ENCODE peak calls at places on chromosomes 7 and 10, in ten cellular contexts. B is stomach, T is Panc1, P is esophagus muscularis mucosa, Y is GM23338, H is endothelial cell of umbilical vein, R is HCT116, V is suprapubic skin, N is transverse colon, Z is SK-N-SH. S is an unnamed sample.

GRCh38 chr10:37379991-37380390 is 254.6 kb downstream of the ANKRD30A start:
- DNase-seq in Z (no peak), H (no peak), B (no peak), T (peak; percentile 22), R (no peak), Y (no peak), P (no peak), N (no peak), V (no peak), S (no peak)

GRCh38 chr7:26368542-26368941 is 76.9 kb downstream of the SNX10 start:
- DNase-seq in Y (no peak), Z (no peak), T (no peak), H (peak; percentile 40), V (no peak), P (no peak), R (no peak), N (no peak), B (no peak), S (no peak)

GRCh38 chr7:95804090-95804489 is 31.7 kb downstream of the DYNC1I1 start:
- DNase-seq in N (no peak), H (no peak), T (no peak), P (no peak), Y (no peak), R (no peak), V (no peak), Z (no peak), B (no peak), S (no peak)

GRCh38 chr7:139619367-139619657 is 95.8 kb downstream of the CLEC2L start:
- DNase-seq in Z (no peak), V (no peak), H (peak; percentile 26), N (no peak), P (no peak), B (no peak), Y (no peak), R (no peak), T (no peak), S (no peak)

GRCh38 chr7:135664046-135664589 is 1.8 kb downstream of the STMP1 start:
- DNase-seq in H (no peak), T (no peak), V (no peak), P (no peak), N (no peak), R (no peak), Z (no peak), B (no peak), Y (no peak), S (no peak)

GRCh38 chr10:81959016-81959415 is 84.0 kb downstream of the NRG3 start:
- DNase-seq in T (no peak), N (no peak), R (no peak), V (no peak), Z (no peak), B (no peak), Y (no peak), P (no peak), H (no peak), S (no peak)

GRCh38 chr7:130069179-130069977 is 956 bp upstream of the KLHDC10 start:
- DNase-seq in R (no peak), B (peak; percentile 55), Z (no peak), H (no peak), T (no peak), V (no peak), P (no peak), Y (no peak), N (no peak), S (no peak)

GRCh38 chr7:149381245-149381644 is 79.6 kb downstream of the ZNF777 start:
- DNase-seq in T (no peak), H (no peak), Z (no peak), P (no peak), B (no peak), N (no peak), Y (no peak), V (no peak), R (no peak), S (no peak)

GRCh38 chr7:33040803-33041516 is 21.6 kb downstream of the NT5C3A start:
- DNase-seq in R (no peak), T (no peak), H (peak; percentile 13), V (no peak), N (peak; percentile 80), Z (no peak), B (peak; percentile 66), P (no peak), Y (no peak), S (no peak)

GRCh38 chr10:58565256-58565655 is 52.6 kb downstream of the BICC1 start:
- DNase-seq in N (no peak), T (no peak), V (no peak), R (no peak), H (no peak), P (no peak), Y (no peak), Z (peak; percentile 26), B (no peak), S (no peak)

GRCh38 chr10:22420787-22421517 is 75.7 kb downstream of the SPAG6 start:
- DNase-seq in Y (no peak), P (no peak), V (no peak), T (no peak), N (no peak), Z (no peak), H (peak; percentile 47), R (no peak), B (no peak), S (no peak)

DNA sequence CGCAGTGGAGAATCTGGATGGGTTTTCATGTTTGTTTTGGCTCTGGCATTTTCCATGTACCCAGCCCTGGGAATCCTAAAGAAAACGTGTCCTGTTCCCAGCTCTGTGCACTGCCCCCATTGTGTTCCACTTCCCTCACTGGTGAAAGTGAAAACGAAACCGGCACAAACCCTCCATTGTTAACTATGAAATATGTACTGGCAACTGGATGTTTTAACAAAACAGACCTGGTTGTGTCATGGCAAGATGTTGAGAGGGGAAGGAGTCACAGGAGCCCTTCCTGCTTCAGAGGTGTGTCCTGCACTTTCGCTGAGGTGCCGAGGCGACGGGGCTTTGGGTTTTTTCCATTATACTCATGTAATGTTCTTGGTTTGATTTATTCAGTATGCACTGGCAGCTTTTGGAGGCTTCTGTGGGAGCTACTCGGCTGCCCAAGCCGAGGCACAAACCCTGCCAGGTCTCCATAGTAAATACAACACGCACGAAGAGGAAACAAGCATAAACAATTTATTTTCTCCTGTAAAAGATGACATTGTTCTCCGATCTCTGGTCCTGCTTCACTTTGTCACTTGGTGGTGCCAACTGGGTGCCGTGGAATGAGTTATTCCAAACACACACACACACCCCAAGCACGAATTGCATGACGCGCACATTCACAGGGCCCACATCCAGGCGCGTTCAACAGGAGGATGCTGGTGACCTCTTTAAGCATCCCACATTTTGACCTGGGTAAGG is 118.2 kb downstream of the CDK6 start:
- DNase-seq in P (no peak), N (peak; percentile 55), R (no peak), V (peak; percentile 67), B (peak; percentile 65), Y (no peak), T (no peak), Z (no peak), H (peak; percentile 97), S (no peak)
- H3K4me3 ChIP-seq in P (peak overlapping the region; percentile 47), N (peak overlapping the region; percentile 48), R (no peak overlapping the region), V (peak overlapping the region; percentile 48), B (peak overlapping the region; percentile 46), Y (no peak overlapping the region), T (peak overlapping the region; percentile 69), Z (no peak overlapping the region), H (peak overlapping the region; percentile 28), S (peak overlapping the region; percentile 55)

GRCh38 chr7:28360739-28361138 is 51.6 kb upstream of the CREB5 start:
- DNase-seq in Z (peak; percentile 34), V (no peak), P (peak; percentile 53), Y (peak; percentile 41), H (no peak), N (no peak), B (no peak), T (no peak), R (no peak), S (no peak)

GRCh38 chr7:28356619-28357018 is 55.7 kb upstream of the CREB5 start:
- DNase-seq in R (no peak), P (peak; percentile 53), T (no peak), H (no peak), Z (peak; percentile 61), Y (no peak), B (no peak), N (no peak), V (no peak), S (no peak)

GRCh38 chr7:28355553-28356319 is 56.6 kb upstream of the CREB5 start:
- DNase-seq in N (no peak), V (no peak), T (no peak), R (no peak), Z (no peak), H (no peak), B (no peak), Y (no peak), P (peak; percentile 78), S (no peak)

GRCh38 chr7:28354601-28355062 is 57.7 kb upstream of the CREB5 start:
- DNase-seq in H (peak; percentile 24), Y (peak; percentile 17), N (no peak), T (peak; percentile 20), V (no peak), P (peak; percentile 72), B (no peak), R (no peak), Z (no peak), S (no peak)

DNA sequence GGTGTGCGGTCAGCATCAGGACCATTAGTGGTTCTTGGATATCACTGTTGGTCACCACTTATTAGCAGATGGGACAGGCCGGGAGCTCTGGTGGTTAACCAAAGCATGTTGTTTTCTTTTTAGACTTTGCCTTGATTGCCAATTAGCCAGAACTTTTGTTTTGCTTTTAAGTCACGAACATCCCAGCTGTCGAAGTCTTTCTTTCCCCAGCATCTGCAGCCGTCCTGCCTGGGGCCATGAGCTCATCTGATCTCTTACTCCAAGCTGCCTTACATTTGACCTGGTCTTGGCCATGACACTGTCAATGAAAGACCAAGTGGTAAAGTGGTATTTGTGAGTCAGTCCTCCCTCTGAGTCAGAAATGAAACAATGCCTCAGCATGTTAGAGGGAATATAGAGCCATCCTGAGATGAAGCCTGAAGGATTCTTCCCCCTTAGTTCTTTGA is 53.9 kb upstream of the CREB5 start:
- DNase-seq in T (peak; percentile 73), P (peak; percentile 84), Y (peak; percentile 41), H (peak; percentile 36), N (no peak), V (no peak), Z (no peak), R (peak; percentile 59), B (no peak), S (no peak)
- TF ChIP-seq POLR2AphosphoS5 in T (no peak), P (no peak), Y (no peak), H (no peak), N (no peak), V (no peak), Z (peak; percentile 82), R (no peak), B (no peak), S (no peak)

GRCh38 chr7:68623030-68623429 is 975.2 kb upstream of the AUTS2 start:
- DNase-seq in H (no peak), P (peak; percentile 19), T (no peak), V (no peak), Z (no peak), N (no peak), B (no peak), R (no peak), Y (no peak), S (no peak)
- H3K4me3 ChIP-seq in H (no peak overlapping the region), P (no peak overlapping the region), T (no peak overlapping the region), V (no peak overlapping the region), Z (no peak overlapping the region), N (no peak overlapping the region), B (no peak overlapping the region), R (no peak overlapping the region), Y (no peak overlapping the region), S (no peak overlapping the region)

DNA sequence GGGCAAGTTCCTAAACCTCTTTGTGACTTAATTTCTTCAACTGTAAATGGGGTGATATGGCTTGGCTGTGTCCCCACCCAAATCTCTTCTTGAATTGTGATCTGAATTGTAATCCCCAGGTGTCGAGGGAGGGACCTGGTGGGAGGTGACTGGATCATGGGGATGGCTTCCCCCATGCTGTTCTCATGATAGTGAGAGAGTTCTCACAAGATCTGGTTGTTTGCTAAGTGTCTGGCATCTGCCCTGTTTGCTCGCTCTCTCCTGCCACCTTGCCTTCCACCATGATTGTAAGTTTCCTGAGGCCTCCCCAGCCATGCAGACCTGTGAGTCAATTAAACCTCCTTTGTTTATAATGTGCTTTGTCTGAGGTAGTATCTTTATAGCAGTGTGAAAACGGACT is 177.0 kb downstream of the MYOF start:
- DNase-seq in N (no peak), V (no peak), Z (no peak), B (no peak), Y (no peak), H (no peak), P (no peak), T (no peak), R (no peak), S (no peak)
- TF ChIP-seq POLR2AphosphoS5 in N (no peak), V (no peak), Z (no peak), B (no peak), Y (no peak), H (no peak), P (no peak), T (peak; percentile 21), R (peak; percentile 25), S (no peak)

S was measured in vagina.